ENCODE peak calls at places on chromosome 16, in four cellular contexts. I is HFFc6, Y is mucosa of descending colon, J is AG09319. H is an unnamed sample.

GRCh38 chr16:53504161-53504663 is 1.2 kb upstream of the AKTIP start:
- DNase-seq in I (peak), J (no peak), Y (peak), H (no peak)

GRCh38 chr16:724188-725040 is 1.8 kb downstream of the CCDC78 start:
- DNase-seq in J (no peak), Y (no peak), I (no peak), H (no peak)

GRCh38 chr16:46743232-46743719 is 4.9 kb downstream of the MYLK3 start:
- DNase-seq in J (no peak), Y (no peak), I (peak), H (no peak)

GRCh38 chr16:53068423-53068833 is 13.6 kb downstream of the CHD9 start:
- DNase-seq in J (no peak), Y (no peak), I (no peak), H (no peak)

GRCh38 chr16:1870365-1871082 is 1.4 kb downstream of the MEIOB start:
- DNase-seq in Y (no peak), I (peak), J (no peak), H (no peak)

GRCh38 chr16:426906-427249 is 1.4 kb downstream of the RAB11FIP3 start:
- DNase-seq in J (no peak), I (no peak), Y (no peak), H (no peak)

GRCh38 chr16:23597003-23597756 is 1.1 kb upstream of the NDUFAB1 start:
- DNase-seq in J (no peak), I (peak), Y (peak), H (no peak)

GRCh38 chr16:72349719-72350118 is 177.8 kb upstream of the PMFBP1 start:
- DNase-seq in Y (no peak), I (no peak), J (no peak), H (no peak)

GRCh38 chr16:46607529-46607928 is 13.7 kb downstream of the SHCBP1 start:
- DNase-seq in I (peak), Y (no peak), J (peak), H (no peak)

GRCh38 chr16:26078971-26079370 is 387.2 kb downstream of the HS3ST4 start:
- DNase-seq in I (no peak), Y (no peak), J (no peak), H (no peak)

GRCh38 chr16:76441391-76441790 is 164.2 kb downstream of the CNTNAP4 start:
- DNase-seq in J (no peak), Y (no peak), I (no peak), H (no peak)

GRCh38 chr16:31427441-31428276 is 501 bp downstream of the COX6A2 start:
- DNase-seq in J (no peak), I (no peak), Y (peak), H (no peak)

GRCh38 chr16:65648111-65648510 is 526.2 kb upstream of the CDH11 start:
- DNase-seq in J (no peak), Y (no peak), I (no peak), H (no peak)

GRCh38 chr16:69796285-69797118 is 34.4 kb downstream of the WWP2 start:
- DNase-seq in I (peak), Y (no peak), J (peak), H (no peak)

GRCh38 chr16:30658731-30659506 is 688 bp downstream of the FBRS start:
- DNase-seq in J (peak), I (peak), Y (peak), H (peak)

GRCh38 chr16:50156590-50156989 is 3.5 kb downstream of the TENT4B start:
- DNase-seq in J (no peak), I (no peak), Y (no peak), H (no peak)

GRCh38 chr16:58494981-58495860 is 4.7 kb upstream of the NDRG4 start:
- DNase-seq in Y (no peak), J (peak), I (peak), H (no peak)

GRCh38 chr16:88821168-88821850 is 9.6 kb upstream of the APRT start:
- DNase-seq in J (no peak), I (no peak), Y (no peak), H (no peak)
- TF ChIP-seq CTCF in J (no peak), I (no peak), Y (no peak), H (no peak)

DNA sequence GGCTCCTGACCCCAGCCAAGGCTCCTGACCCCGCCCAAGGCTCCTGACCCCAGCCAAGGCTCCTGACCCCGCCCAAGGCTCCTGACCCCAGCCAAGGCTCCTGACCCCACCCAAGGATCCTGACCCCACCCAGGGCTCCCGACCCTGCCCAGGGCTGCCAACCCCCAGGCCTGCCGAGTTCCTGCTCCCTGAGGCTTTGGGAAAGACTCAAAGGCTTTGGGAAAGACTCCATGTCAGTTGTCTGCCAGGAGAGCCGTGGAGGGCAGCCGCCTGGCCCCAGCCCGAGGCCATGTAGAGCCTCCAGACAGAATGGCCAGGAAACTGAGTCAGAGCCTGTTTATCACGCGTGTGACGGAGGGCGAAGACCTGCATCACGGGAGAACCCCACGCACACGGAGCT is 21.1 kb downstream of the CBFA2T3 start:
- DNase-seq in Y (no peak), J (no peak), I (no peak), H (no peak)
- TF ChIP-seq CTCF in Y (no peak), J (no peak), I (no peak), H (no peak)

DNA sequence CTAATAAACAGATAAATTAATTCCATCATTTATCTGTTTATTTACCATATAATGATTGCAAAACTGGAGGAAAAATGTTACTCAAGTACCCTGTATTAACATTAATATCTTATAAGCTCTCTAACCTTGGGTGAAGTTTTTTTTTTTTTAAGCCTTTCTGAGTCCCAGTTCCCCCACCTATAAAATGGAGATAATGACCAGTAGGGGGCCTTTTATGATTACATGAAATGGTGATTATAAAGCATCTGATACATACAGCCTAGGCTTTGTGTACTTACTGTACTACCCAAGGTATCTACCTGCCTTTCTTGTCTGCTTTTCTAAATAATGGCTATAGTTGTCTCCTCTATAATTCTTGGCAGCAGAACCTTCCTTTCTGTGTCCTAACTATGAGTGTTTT is 22.6 kb downstream of the LRRC36 start:
- DNase-seq in J (no peak), I (peak), Y (no peak), H (no peak)
- TF ChIP-seq CTCF in J (peak), I (peak), Y (no peak), H (no peak)

DNA sequence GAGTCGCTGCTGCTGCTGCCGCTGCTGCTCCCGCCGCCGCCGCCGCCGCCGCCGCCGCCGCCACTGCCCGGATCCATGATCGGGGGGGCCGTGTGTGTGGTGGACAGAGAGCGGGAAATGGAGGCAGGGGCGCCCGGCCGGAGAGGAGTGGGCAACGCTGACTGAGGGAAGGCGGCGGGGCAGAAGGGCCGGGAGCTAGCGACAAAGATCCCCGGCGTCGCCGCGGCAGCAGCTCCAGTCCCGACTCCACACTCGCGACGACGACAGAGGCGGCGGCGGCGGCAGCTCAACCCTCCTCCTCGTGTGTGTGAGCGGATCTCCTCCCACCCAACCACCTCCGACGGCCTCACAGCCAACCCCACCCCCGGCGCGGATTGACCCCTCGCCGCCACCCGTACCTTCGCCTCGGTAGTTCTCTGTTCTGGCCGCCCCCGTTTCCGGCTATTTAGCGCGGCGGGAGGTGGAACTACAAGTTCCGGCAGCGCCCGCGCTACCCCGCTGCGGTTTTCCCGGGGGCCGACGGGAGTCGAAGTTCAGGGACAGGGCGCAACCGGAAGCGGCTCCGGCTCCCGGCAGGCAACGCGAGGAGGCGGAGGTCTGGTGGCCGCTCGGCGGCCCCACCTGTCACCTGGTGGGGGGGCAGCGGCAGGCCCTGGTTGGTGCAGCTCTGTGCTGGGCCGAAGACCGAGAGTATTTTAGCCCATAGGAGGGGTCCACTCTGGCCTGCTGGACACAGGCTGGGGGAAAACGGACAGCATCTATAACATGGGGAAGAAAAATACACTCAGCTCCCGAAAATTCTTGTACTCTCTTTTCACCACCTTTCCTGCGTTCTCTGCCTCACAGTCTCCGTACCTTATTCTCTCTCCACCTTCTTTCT is at the start of gene GSPT1:
- DNase-seq in J (peak), I (peak), Y (peak), H (peak)
- TF ChIP-seq CTCF in J (no peak), I (peak), Y (peak), H (no peak)

GRCh38 chr16:79336437-79337229 is 263.9 kb downstream of the MAF start:
- DNase-seq in I (no peak), J (no peak), Y (no peak), H (no peak)

GRCh38 chr16:79337906-79338305 is 262.6 kb downstream of the MAF start:
- DNase-seq in I (no peak), J (no peak), Y (no peak), H (no peak)

GRCh38 chr16:79331064-79331463 is 269.5 kb downstream of the MAF start:
- DNase-seq in Y (no peak), J (no peak), I (no peak), H (no peak)

GRCh38 chr16:79329967-79330366 is 270.6 kb downstream of the MAF start:
- DNase-seq in J (no peak), I (no peak), Y (no peak), H (no peak)

DNA sequence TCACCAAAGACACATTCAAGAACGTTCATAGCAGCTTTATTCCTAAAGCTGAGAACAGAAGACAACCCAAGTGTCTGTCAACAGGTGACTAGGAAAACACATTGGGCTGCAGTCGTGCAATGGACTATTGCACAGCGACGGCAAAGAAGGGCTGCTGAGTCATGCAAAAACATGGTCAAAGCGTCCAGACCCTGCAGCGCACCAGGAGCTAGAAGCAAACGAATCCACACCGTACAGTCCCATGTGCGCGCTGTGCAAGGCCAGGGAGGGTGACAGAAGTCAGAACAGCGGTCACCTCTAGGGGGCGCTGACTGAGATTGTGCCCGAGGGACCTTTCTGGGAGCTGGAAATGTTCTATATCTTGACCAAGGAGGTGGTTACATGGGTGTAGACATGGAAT is 266.4 kb downstream of the MAF start:
- DNase-seq in J (no peak), I (no peak), Y (peak), H (no peak)
- TF ChIP-seq CTCF in J (no peak), I (no peak), Y (no peak), H (no peak)

DNA sequence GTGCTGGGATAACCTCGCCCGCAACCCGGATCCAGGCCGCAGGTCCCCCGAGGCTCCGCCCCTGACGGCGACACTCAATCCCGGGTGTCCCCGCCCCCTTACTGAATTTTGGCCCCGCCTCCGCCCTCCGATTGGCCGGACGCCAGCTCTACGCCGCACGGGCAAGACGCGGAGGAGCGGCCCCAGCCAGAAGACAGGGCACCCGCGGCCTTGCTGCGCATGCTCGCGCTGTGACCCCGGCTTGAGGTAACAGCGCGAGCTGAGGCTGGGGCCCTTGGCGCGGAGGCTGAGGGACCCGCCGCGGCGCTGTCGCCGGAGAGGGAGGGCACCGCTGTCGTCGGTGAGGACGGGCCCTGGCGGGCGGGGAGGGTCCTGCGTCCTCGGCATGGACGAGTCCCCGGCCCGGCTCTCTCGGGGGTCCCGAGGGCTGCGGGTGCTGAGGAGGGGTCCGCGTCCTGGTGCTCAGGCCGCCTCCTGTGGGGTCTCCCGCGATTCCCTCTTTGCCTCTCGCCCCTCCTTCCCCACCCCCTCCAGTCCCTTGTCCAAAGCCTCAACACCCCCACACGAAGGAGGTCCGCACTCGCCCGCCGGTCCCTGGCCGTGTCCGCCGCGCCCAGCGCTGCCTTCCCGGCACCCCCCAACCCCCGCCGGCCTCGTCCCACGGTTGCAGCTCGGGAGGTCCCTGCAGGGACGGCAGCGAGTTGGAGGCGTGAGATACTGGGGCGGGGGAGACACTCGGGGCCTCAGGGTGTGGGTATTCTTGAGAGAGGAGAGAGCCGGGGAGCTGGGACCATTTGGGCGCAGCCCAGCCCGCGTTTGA is at the start of gene FLYWCH2:
- DNase-seq in I (peak), Y (peak), J (peak), H (peak)
- TF ChIP-seq CTCF in I (peak), Y (no peak), J (no peak), H (no peak)

DNA sequence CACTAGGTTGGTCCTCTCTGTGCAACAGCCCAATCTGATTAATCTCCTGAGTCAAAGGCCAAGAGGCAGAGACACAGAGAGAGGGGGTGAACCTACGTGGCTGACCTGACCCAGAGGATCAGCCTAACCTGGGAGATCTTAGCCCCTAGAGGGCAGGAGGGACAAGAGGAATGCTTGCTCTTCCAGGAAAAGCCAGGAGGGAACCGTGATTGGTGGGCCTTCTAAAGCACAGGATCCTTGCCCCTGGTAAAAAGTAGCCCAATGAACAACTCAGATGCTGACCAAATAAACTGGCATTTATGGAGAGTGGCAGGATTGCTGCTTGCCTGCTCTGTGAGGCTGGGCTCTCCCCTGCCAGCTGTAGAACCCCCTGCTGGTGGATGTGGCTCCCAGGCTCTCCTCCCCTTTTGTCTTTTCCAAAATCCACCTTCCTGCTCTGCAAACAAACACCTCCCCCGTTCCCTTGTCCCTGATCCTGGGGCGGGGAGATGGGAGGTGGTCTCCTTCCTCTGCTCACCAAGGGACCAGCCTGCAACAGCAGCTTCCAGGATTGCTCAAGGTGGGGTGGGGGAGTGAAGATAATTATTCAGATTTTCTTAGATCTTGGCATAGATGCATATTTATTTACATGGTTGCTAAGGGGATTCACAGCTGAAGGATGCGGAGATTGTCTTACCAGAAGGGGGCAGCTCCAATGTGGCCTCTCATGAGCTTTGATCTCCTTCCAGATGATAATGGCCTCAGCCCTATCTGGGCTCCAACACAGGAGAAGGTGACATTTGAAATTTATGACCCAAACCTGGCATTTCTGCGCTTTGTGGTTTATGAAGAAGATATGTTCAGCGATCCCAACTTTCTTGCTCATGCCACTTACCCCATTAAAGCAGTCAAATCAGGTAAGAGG is 71.9 kb downstream of the SDR42E1 start:
- DNase-seq in Y (no peak), J (no peak), I (no peak), H (no peak)
- TF ChIP-seq CTCF in Y (no peak), J (no peak), I (peak), H (no peak)

GRCh38 chr16:3174618-3175148 is 13.3 kb upstream of the OR1F1 start:
- DNase-seq in I (no peak), J (no peak), Y (no peak), H (no peak)

GRCh38 chr16:3171181-3171854 is 16.7 kb upstream of the OR1F1 start:
- DNase-seq in I (no peak), Y (no peak), J (no peak), H (no peak)

GRCh38 chr16:3175157-3176153 is 12.5 kb upstream of the OR1F1 start:
- DNase-seq in I (peak), J (no peak), Y (no peak), H (no peak)

GRCh38 chr16:3171855-3172593 is 16.0 kb upstream of the OR1F1 start:
- DNase-seq in J (no peak), I (peak), Y (no peak), H (no peak)

DNA sequence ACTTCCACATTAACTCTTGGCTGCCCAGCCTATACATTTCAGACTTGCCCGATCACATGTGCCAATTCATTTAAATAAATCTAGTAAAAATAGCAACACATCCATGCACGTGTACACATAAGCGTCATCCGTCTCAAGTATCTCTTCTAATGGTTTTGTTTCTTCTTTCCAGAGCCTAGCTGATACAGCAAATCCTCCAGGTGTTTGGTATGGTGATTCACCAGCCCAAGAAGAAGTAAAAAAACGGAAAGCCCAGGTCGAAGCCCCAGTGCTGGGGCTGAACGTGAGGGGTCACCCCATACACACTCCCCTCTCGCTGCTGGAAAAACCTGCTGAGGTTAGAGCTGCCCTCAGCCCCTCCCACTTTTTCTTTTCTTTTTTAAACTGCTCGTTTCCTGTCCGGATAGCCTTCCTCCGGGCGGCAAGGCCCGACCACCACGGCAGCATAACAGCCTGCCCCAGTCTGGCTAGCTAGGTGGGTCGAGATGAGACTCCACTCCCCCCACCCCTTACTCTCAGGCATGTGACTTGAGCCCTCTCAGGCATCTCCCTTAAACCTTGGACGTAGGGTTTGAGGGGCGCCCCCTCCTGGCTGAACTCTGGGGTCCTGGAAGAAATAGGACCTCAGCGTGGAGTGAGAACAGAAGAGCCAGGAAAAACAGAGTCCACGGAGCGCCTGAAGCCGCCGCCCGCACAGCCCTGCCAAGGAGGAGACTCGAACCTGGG is 13.9 kb upstream of the OR1F1 start:
- DNase-seq in Y (no peak), I (no peak), J (no peak), H (no peak)
- TF ChIP-seq CTCF in Y (no peak), I (peak), J (peak), H (no peak)